ENCODE peak calls at places on chromosomes 12 and 14, in eight cellular contexts. R is sigmoid colon; O is effector memory CD4-positive, alpha-beta T cell; S is psoas muscle; I is Peyer's patch; Q is brain microvascular endothelial cell; Y is SK-N-SH; E is gastrocnemius medialis. K is an unnamed sample. For H3K36me3 and H3K27me3, the result is how much of the 10 kb centered on the place peaks cover.

GRCh38 chr14:62988967-62989366 is 56.3 kb downstream of the KCNH5 start:
- DNase-seq in I (no peak), E (no peak), Q (peak), Y (no peak), R (no peak), S (no peak), O (no peak), K (no peak)

GRCh38 chr14:102528441-102529170 is 19.0 kb upstream of the ANKRD9 start:
- DNase-seq in Y (no peak), R (no peak), S (no peak), E (no peak), O (no peak), I (no peak), Q (no peak), K (no peak)

GRCh38 chr12:121883315-121883660 is 5.3 kb upstream of the PSMD9 start:
- DNase-seq in Y (no peak), S (no peak), I (no peak), R (no peak), O (no peak), E (no peak), Q (no peak), K (peak)

GRCh38 chr12:42862055-42862454 is 272.5 kb upstream of the PRICKLE1 start:
- DNase-seq in S (no peak), Q (peak), O (no peak), Y (no peak), I (no peak), R (no peak), E (no peak), K (peak)

GRCh38 chr12:93256258-93256969 is 121.3 kb upstream of the NUDT4 start:
- DNase-seq in Y (no peak), Q (no peak), R (no peak), I (no peak), O (no peak), S (no peak), E (no peak), K (no peak)

GRCh38 chr12:111218499-111218898 is 150.4 kb downstream of the PHETA1 start:
- DNase-seq in Y (no peak), S (no peak), O (no peak), R (no peak), Q (no peak), I (no peak), E (no peak), K (no peak)

GRCh38 chr12:91958816-91959215 is 186.8 kb downstream of the BTG1 start:
- DNase-seq in I (no peak), S (no peak), O (no peak), Q (peak), E (no peak), R (no peak), Y (no peak), K (no peak)

GRCh38 chr12:74626397-74626796 is 88.8 kb downstream of the ATXN7L3B start:
- DNase-seq in O (no peak), E (no peak), Y (no peak), R (no peak), Q (no peak), I (no peak), S (no peak), K (no peak)

GRCh38 chr14:100983710-100984109 is 80.2 kb upstream of the RTL1 start:
- DNase-seq in O (no peak), Q (no peak), S (no peak), Y (no peak), R (no peak), E (no peak), I (no peak), K (no peak)
- H3K36me3 ChIP-seq in O (under half), Q (under half), S (under half), Y (under half), R (under half), E (under half), I (under half), K (half or more)

DNA sequence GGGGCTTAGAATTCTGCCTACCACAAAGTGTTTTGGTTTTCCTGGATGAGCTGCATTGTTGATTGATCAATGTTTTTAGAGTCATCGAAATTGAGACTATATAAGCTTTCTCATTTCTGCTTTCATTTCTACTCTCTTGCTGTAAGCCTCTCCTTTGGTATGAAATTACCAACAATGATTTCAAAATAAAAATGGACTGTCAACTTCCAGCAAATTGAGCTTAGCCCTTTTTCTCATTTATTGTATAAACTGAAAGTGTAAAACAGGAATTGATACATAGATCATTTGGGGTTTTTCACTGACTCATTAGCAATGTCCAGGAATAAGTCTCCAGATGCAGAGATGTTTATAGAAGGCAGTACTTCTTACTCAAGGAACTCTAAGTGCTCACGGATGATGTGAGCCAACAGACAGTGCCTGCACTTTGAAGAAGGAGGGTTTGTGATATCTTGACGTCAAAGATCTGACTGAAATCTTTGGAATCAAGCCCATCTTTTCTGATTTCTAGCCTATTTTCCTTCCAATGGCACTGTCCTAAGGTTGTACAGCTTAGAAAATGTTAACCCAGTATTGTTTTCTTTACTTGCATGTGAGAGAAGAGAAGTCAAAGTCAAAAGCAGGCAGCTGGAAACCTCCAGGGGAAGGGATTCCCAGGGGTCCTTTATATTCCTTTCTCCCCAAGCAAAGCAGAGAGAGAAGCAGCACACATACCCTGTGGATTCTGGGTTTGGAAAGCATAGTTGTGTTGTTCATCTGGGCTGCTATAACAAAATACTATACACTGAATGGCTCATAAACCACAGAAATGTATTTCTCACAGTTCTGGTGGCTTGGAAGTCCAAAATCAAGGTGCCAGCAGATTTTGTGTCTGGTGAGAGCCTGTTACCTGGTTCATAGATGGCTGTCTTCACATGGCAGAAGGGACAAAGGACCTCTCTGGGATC is 19.8 kb upstream of the PCNX1 start:
- DNase-seq in Y (no peak), R (no peak), E (no peak), I (no peak), Q (peak), S (no peak), O (no peak), K (no peak)
- H3K27ac ChIP-seq in Y (peak), R (peak), E (no peak), I (peak), Q (peak), S (no peak), O (peak), K (no peak)

GRCh38 chr14:22721213-22721612 is 45.3 kb upstream of the OXA1L start:
- DNase-seq in Q (no peak), E (no peak), Y (no peak), O (no peak), R (no peak), S (no peak), I (no peak), K (no peak)

GRCh38 chr14:22715186-22715812 is 51.2 kb upstream of the OXA1L start:
- DNase-seq in Q (no peak), O (no peak), S (no peak), Y (peak), R (no peak), E (no peak), I (no peak), K (no peak)

GRCh38 chr14:22715890-22716289 is 50.6 kb upstream of the OXA1L start:
- DNase-seq in O (no peak), E (no peak), Q (no peak), S (no peak), Y (no peak), R (no peak), I (no peak), K (no peak)

GRCh38 chr14:22713631-22713950 is 52.9 kb upstream of the OXA1L start:
- DNase-seq in S (no peak), I (no peak), O (no peak), Q (no peak), Y (no peak), R (no peak), E (no peak), K (no peak)

DNA sequence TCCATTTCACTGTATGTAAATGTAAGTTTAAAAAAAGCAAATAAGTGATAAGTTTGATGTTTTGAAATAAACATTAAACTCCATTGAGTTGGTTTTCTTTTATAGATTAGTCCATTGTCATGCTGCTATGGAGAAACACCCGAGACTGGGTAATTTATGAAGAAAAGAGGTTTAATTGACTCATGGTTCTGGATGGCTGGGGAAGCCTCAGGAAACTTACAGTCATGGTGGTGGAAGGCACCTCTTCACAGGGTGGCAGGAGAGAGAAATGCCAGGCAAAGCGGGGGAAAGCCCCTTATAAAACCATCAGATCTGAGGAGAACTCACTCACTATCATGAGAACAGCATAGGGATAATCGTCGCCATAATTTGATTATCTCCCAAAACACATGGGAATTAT is 48.4 kb upstream of the OXA1L start:
- DNase-seq in Y (no peak), O (no peak), I (no peak), E (no peak), S (no peak), R (no peak), Q (no peak), K (no peak)
- H3K27me3 ChIP-seq in Y (under half), O (under half), I (under half), E (under half), S (under half), R (under half), Q (under half), K (under half)

GRCh38 chr12:120109570-120110267 is 6.8 kb downstream of the RAB35 start:
- DNase-seq in O (no peak), S (no peak), Y (no peak), R (no peak), E (no peak), Q (no peak), I (no peak), K (peak)
- H3K36me3 ChIP-seq in O (under half), S (under half), Y (under half), R (under half), E (under half), Q (under half), I (under half), K (under half)

GRCh38 chr14:36300337-36300736 is 20.1 kb downstream of the MBIP start:
- DNase-seq in S (no peak), E (no peak), R (no peak), Q (no peak), O (no peak), I (no peak), Y (no peak), K (no peak)
- H3K27ac ChIP-seq in S (no peak), E (no peak), R (no peak), Q (no peak), O (no peak), I (no peak), Y (no peak), K (no peak)

DNA sequence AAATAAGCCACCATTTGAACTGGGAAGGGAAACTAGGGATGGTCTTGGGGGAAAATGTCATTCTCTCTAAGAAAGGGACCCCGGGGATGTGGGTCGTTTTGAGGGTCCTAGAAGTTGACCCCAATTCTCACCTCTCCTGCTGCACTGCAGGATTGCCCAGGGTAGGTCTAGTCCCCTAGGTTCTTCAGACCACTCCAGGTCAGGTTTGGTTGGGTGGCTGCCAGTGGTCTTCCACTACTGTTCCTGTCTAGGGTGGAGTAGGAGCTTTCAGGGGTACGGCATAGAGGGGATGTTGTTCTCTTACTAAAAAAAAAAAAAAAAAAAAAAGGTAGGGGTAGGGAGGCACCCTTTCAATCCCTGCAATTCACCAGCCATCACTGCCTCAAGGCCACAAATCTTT is 7.3 kb downstream of the HOXC8 start:
- DNase-seq in I (no peak), Y (no peak), R (no peak), E (no peak), S (peak), O (no peak), Q (no peak), K (no peak)
- H3K27me3 ChIP-seq in I (under half), Y (under half), R (half or more), E (under half), S (under half), O (half or more), Q (half or more), K (under half)